ENCODE peak calls at places on chromosomes 11 and 22, in six cellular contexts. One of them, this sample, is unnamed.

GRCh38 chr22:33018232-33018864 is 39.8 kb downstream of the SYN3 start:
- DNase-seq in tibial nerve: peak; percentile 76
- DNase-seq in adrenal gland: peak; percentile 81
- DNase-seq in heart left ventricle: no peak
- DNase-seq in IMR-90: peak; percentile 29
- DNase-seq in HCT116: peak; percentile 18
- DNase-seq in this sample: peak; percentile 25

GRCh38 chr11:45141631-45142030 is 4.8 kb upstream of the PRDM11 start:
- DNase-seq in tibial nerve: no peak
- DNase-seq in adrenal gland: no peak
- DNase-seq in heart left ventricle: no peak
- DNase-seq in IMR-90: no peak
- DNase-seq in HCT116: no peak
- DNase-seq in this sample: no peak

GRCh38 chr11:19723572-19724342 is 11.1 kb downstream of the NAV2 start:
- DNase-seq in tibial nerve: no peak
- DNase-seq in adrenal gland: peak; percentile 76
- DNase-seq in heart left ventricle: no peak
- DNase-seq in IMR-90: peak; percentile 55
- DNase-seq in HCT116: peak; percentile 36
- DNase-seq in this sample: no peak

GRCh38 chr11:64711138-64711943 is 11.7 kb downstream of the NRXN2 start:
- DNase-seq in tibial nerve: no peak
- DNase-seq in adrenal gland: no peak
- DNase-seq in heart left ventricle: peak; percentile 48
- DNase-seq in IMR-90: no peak
- DNase-seq in HCT116: no peak
- DNase-seq in this sample: no peak

GRCh38 chr11:28964811-28965210 is 856.6 kb downstream of the METTL15 start:
- DNase-seq in tibial nerve: no peak
- DNase-seq in adrenal gland: no peak
- DNase-seq in heart left ventricle: no peak
- DNase-seq in IMR-90: peak; percentile 66
- DNase-seq in HCT116: no peak
- DNase-seq in this sample: no peak

GRCh38 chr11:34284166-34284565 is 73.6 kb downstream of the ABTB2 start:
- DNase-seq in tibial nerve: no peak
- DNase-seq in adrenal gland: no peak
- DNase-seq in heart left ventricle: no peak
- DNase-seq in IMR-90: no peak
- DNase-seq in HCT116: no peak
- DNase-seq in this sample: no peak

GRCh38 chr11:606245-606644 is 9.5 kb downstream of the IRF7 start:
- DNase-seq in tibial nerve: no peak
- DNase-seq in adrenal gland: peak; percentile 94
- DNase-seq in heart left ventricle: peak; percentile 81
- DNase-seq in IMR-90: no peak
- DNase-seq in HCT116: no peak
- DNase-seq in this sample: no peak

GRCh38 chr11:67544591-67545242 is 21.5 kb upstream of the CABP2 start:
- DNase-seq in tibial nerve: no peak
- DNase-seq in adrenal gland: no peak
- DNase-seq in heart left ventricle: no peak
- DNase-seq in IMR-90: no peak
- DNase-seq in HCT116: no peak
- DNase-seq in this sample: no peak

GRCh38 chr11:125918140-125918840 is 14.0 kb downstream of the DDX25 start:
- DNase-seq in tibial nerve: no peak
- DNase-seq in adrenal gland: peak; percentile 44
- DNase-seq in heart left ventricle: no peak
- DNase-seq in IMR-90: no peak
- DNase-seq in HCT116: no peak
- DNase-seq in this sample: no peak

GRCh38 chr11:63663809-63664208 is 7.4 kb downstream of the ATL3 start:
- DNase-seq in tibial nerve: no peak
- DNase-seq in adrenal gland: no peak
- DNase-seq in heart left ventricle: no peak
- DNase-seq in IMR-90: peak; percentile 80
- DNase-seq in HCT116: no peak
- DNase-seq in this sample: no peak

GRCh38 chr22:45880732-45881523 is 96.0 kb downstream of the WNT7B start:
- DNase-seq in tibial nerve: no peak
- DNase-seq in adrenal gland: no peak
- DNase-seq in heart left ventricle: peak; percentile 54
- DNase-seq in IMR-90: no peak
- DNase-seq in HCT116: no peak
- DNase-seq in this sample: no peak

GRCh38 chr11:108538022-108538424 is 39.8 kb upstream of the POGLUT3 start:
- DNase-seq in tibial nerve: no peak
- DNase-seq in adrenal gland: no peak
- DNase-seq in heart left ventricle: no peak
- DNase-seq in IMR-90: no peak
- DNase-seq in HCT116: no peak
- DNase-seq in this sample: no peak

GRCh38 chr11:108535384-108535955 is 37.3 kb upstream of the POGLUT3 start:
- DNase-seq in tibial nerve: no peak
- DNase-seq in adrenal gland: no peak
- DNase-seq in heart left ventricle: no peak
- DNase-seq in IMR-90: no peak
- DNase-seq in HCT116: no peak
- DNase-seq in this sample: no peak

GRCh38 chr11:108534274-108534882 is 36.2 kb upstream of the POGLUT3 start:
- DNase-seq in tibial nerve: no peak
- DNase-seq in adrenal gland: no peak
- DNase-seq in heart left ventricle: no peak
- DNase-seq in IMR-90: no peak
- DNase-seq in HCT116: no peak
- DNase-seq in this sample: no peak

GRCh38 chr11:108538502-108538901 is 40.3 kb upstream of the POGLUT3 start:
- DNase-seq in tibial nerve: no peak
- DNase-seq in adrenal gland: no peak
- DNase-seq in heart left ventricle: no peak
- DNase-seq in IMR-90: no peak
- DNase-seq in HCT116: no peak
- DNase-seq in this sample: no peak

DNA sequence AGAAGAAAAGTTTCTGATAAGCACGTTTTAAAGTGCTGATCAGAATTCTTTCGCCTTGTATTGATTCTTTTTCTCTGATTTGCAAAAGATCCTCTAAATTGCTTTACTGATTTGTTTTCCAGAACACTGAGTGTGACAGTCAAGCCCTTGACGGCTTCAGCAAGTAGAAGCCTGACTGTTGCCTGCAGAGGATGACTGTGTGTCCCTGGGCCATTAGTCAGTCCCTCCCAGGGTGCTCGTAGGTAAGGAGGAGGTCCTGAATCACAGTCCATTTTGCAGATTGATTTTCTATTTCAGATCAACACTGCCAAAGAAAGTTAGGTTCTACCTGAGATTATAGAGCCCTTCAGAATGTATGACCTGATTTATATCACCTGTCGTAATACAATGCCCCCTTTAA is 38.6 kb upstream of the POGLUT3 start:
- DNase-seq in tibial nerve: no peak
- DNase-seq in adrenal gland: no peak
- DNase-seq in heart left ventricle: no peak
- DNase-seq in IMR-90: no peak
- DNase-seq in HCT116: no peak
- DNase-seq in this sample: no peak
- TF ChIP-seq POLR2A in tibial nerve: no peak
- TF ChIP-seq POLR2A in adrenal gland: no peak
- TF ChIP-seq POLR2A in heart left ventricle: no peak
- TF ChIP-seq POLR2A in IMR-90: no peak
- TF ChIP-seq POLR2A in HCT116: no peak
- TF ChIP-seq POLR2A in this sample: no peak

GRCh38 chr22:42439821-42440674 is 7.8 kb upstream of the NFAM1 start:
- DNase-seq in tibial nerve: peak; percentile 40
- DNase-seq in adrenal gland: peak; percentile 67
- DNase-seq in heart left ventricle: no peak
- DNase-seq in IMR-90: peak; percentile 49
- DNase-seq in HCT116: no peak
- DNase-seq in this sample: no peak
- TF ChIP-seq POLR2A in tibial nerve: no peak
- TF ChIP-seq POLR2A in adrenal gland: no peak
- TF ChIP-seq POLR2A in heart left ventricle: no peak
- TF ChIP-seq POLR2A in IMR-90: no peak
- TF ChIP-seq POLR2A in HCT116: no peak
- TF ChIP-seq POLR2A in this sample: no peak

GRCh38 chr11:65869643-65870306 is 2.8 kb downstream of the EFEMP2 start:
- DNase-seq in tibial nerve: no peak
- DNase-seq in adrenal gland: no peak
- DNase-seq in heart left ventricle: peak; percentile 49
- DNase-seq in IMR-90: no peak
- DNase-seq in HCT116: no peak
- DNase-seq in this sample: no peak
- TF ChIP-seq POLR2A in tibial nerve: no peak
- TF ChIP-seq POLR2A in adrenal gland: no peak
- TF ChIP-seq POLR2A in heart left ventricle: no peak
- TF ChIP-seq POLR2A in IMR-90: peak; percentile 10
- TF ChIP-seq POLR2A in HCT116: no peak
- TF ChIP-seq POLR2A in this sample: peak; percentile 5

DNA sequence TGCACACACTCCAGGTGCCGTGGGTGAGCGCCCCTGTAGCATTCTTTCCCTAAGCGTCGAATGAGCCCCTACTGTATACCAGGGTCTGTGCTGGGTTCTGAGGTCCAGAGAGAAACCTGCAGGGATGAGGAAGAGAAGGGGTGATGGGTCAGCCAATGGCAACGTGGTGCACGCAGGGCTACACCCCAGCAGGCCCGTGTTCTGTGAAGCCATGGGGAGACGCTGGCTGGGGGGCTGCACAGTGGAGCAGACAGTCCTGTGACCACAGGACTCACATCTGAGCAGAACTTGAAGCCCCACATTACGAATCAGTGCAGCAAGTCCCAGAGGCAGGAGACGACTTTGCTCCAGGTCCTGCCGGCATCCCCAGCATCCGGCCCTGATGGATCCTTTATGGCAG is 1481.4 kb downstream of the BRD1 start:
- DNase-seq in tibial nerve: no peak
- DNase-seq in adrenal gland: no peak
- DNase-seq in heart left ventricle: no peak
- DNase-seq in IMR-90: no peak
- DNase-seq in HCT116: no peak
- DNase-seq in this sample: no peak
- TF ChIP-seq POLR2A in tibial nerve: no peak
- TF ChIP-seq POLR2A in adrenal gland: no peak
- TF ChIP-seq POLR2A in heart left ventricle: no peak
- TF ChIP-seq POLR2A in IMR-90: no peak
- TF ChIP-seq POLR2A in HCT116: no peak
- TF ChIP-seq POLR2A in this sample: no peak

GRCh38 chr22:36204001-36204640 is 2.5 kb upstream of the APOL4 start:
- DNase-seq in tibial nerve: no peak
- DNase-seq in adrenal gland: no peak
- DNase-seq in heart left ventricle: no peak
- DNase-seq in IMR-90: no peak
- DNase-seq in HCT116: no peak
- DNase-seq in this sample: no peak
- TF ChIP-seq POLR2A in tibial nerve: no peak
- TF ChIP-seq POLR2A in adrenal gland: no peak
- TF ChIP-seq POLR2A in heart left ventricle: no peak
- TF ChIP-seq POLR2A in IMR-90: no peak
- TF ChIP-seq POLR2A in HCT116: no peak
- TF ChIP-seq POLR2A in this sample: no peak

DNA sequence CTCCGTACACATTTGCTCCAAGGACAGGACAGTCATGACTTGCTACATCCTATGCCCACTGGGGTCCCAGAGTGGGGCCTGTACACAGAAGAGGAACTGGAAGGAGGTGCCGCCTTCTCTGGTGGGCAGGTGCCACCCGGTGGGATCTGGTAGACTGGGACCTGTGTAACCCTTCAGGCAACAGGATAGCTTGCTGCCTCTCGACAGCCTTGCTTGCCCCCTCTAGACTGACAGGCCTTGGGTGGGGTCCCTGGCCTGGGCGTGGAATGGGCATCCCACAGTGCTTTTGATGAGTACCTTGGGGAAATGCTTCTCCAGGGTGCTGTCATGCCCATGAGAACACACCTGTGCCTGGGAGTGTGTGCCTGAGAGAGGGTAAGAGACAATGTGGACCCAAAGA is 15.8 kb downstream of the SHANK3 start:
- DNase-seq in tibial nerve: no peak
- DNase-seq in adrenal gland: peak; percentile 37
- DNase-seq in heart left ventricle: peak; percentile 32
- DNase-seq in IMR-90: no peak
- DNase-seq in HCT116: no peak
- DNase-seq in this sample: no peak
- TF ChIP-seq POLR2A in tibial nerve: no peak
- TF ChIP-seq POLR2A in adrenal gland: no peak
- TF ChIP-seq POLR2A in heart left ventricle: no peak
- TF ChIP-seq POLR2A in IMR-90: no peak
- TF ChIP-seq POLR2A in HCT116: no peak
- TF ChIP-seq POLR2A in this sample: no peak

DNA sequence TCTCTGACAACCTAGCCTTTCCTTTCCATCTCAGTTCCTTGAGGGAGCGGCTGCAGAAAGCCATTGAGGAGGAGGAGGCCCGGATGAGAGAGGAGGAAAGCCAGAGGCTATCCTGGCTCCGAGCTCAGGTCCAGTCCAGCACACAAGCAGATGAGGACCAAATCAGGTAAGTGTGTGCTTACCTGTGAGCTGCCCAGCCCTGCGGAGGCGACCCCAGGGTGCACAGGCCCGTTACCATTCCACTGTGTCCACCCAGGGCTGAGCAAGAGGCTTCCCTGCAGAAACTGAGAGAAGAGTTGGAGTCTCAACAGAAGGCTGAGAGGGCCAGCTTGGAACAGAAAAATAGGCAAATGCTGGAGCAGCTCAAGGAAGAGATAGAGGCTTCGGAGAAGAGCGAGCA is 63.1 kb downstream of the CEP164 start:
- DNase-seq in tibial nerve: no peak
- DNase-seq in adrenal gland: no peak
- DNase-seq in heart left ventricle: no peak
- DNase-seq in IMR-90: no peak
- DNase-seq in HCT116: no peak
- DNase-seq in this sample: no peak
- TF ChIP-seq POLR2A in tibial nerve: no peak
- TF ChIP-seq POLR2A in adrenal gland: no peak
- TF ChIP-seq POLR2A in heart left ventricle: no peak
- TF ChIP-seq POLR2A in IMR-90: no peak
- TF ChIP-seq POLR2A in HCT116: no peak
- TF ChIP-seq POLR2A in this sample: no peak

This sample was measured in erythroblast.